ENCODE peak calls at places on chromosomes 16 and 17, in seven cellular contexts. X is IMR-90, B is neuronal stem cell, Z is H1, U is mesenchymal stem cell, E is H9, L is trophoblast cell. N is an unnamed sample.

GRCh38 chr16:50588276-50588675 is 40.1 kb downstream of the NKD1 start:
- DNase-seq in X (no peak), B (no peak), Z (no peak), U (no peak), E (no peak), L (no peak), N (peak)

GRCh38 chr17:47915667-47916242 is 19.7 kb downstream of the SP2 start:
- DNase-seq in X (no peak), B (no peak), Z (no peak), U (no peak), E (no peak), L (no peak), N (no peak)

GRCh38 chr16:79272141-79272577 is 328.4 kb downstream of the MAF start:
- DNase-seq in X (no peak), B (no peak), Z (no peak), U (no peak), E (no peak), L (no peak), N (no peak)

GRCh38 chr17:18004345-18004744 is 31.7 kb downstream of the DRC3 start:
- DNase-seq in X (peak), B (no peak), Z (no peak), U (no peak), E (no peak), L (no peak), N (no peak)

GRCh38 chr17:73969956-73970355 is 233.5 kb upstream of the RPL38 start:
- DNase-seq in X (no peak), B (no peak), Z (no peak), U (no peak), E (no peak), L (peak), N (no peak)

GRCh38 chr16:29899516-29900101 is at the start of gene SEZ6L2:
- DNase-seq in X (peak), B (peak), Z (peak), U (peak), E (peak), L (peak), N (peak)

GRCh38 chr17:57750930-57751329 is 5.8 kb upstream of the CCDC182 start:
- DNase-seq in X (no peak), B (no peak), Z (no peak), U (no peak), E (no peak), L (no peak), N (peak)

GRCh38 chr17:56681561-56682266 is 88.2 kb downstream of the NOG start:
- DNase-seq in X (peak), B (no peak), Z (no peak), U (peak), E (no peak), L (peak), N (peak)

GRCh38 chr17:59901604-59902003 is 8.7 kb downstream of the RPS6KB1 start:
- DNase-seq in X (no peak), B (no peak), Z (no peak), U (no peak), E (no peak), L (no peak), N (no peak)

GRCh38 chr17:59893617-59894100 is 738 bp downstream of the RPS6KB1 start:
- DNase-seq in X (peak), B (peak), Z (no peak), U (peak), E (no peak), L (peak), N (peak)

GRCh38 chr17:59897090-59897489 is 4.2 kb downstream of the RPS6KB1 start:
- DNase-seq in X (peak), B (no peak), Z (no peak), U (peak), E (no peak), L (peak), N (no peak)

GRCh38 chr17:59903455-59903854 is 10.5 kb downstream of the RPS6KB1 start:
- DNase-seq in X (no peak), B (no peak), Z (no peak), U (no peak), E (no peak), L (no peak), N (no peak)

GRCh38 chr17:59899099-59899498 is 6.2 kb downstream of the RPS6KB1 start:
- DNase-seq in X (no peak), B (no peak), Z (no peak), U (no peak), E (no peak), L (peak), N (no peak)
- H3K4ac ChIP-seq in X (no peak), B (no peak), Z (no peak), U (no peak), E (no peak), L (no peak), N (no peak)

DNA sequence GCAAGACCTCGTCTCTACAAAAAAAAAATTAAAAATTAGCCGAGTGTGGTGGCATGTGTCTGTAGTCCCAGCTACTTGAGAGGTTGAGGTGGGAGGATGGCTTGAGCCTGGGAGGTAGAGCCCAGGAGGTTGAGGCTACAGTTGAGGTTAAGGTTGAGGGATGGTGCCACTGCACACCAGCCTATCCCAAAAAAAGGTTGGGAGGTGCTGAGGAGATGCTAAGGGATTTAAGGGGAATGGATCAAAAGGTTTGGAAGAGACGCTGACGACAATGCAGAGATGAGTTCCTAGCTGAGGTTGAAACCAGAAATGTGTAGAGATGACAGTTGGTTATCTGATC is 4.7 kb upstream of the NSMCE1 start:
- DNase-seq in X (no peak), B (no peak), Z (no peak), U (no peak), E (no peak), L (no peak), N (no peak)
- H3K4me2 ChIP-seq in X (no peak), B (no peak), Z (no peak), U (no peak), E (no peak), L (no peak), N (no peak)

DNA sequence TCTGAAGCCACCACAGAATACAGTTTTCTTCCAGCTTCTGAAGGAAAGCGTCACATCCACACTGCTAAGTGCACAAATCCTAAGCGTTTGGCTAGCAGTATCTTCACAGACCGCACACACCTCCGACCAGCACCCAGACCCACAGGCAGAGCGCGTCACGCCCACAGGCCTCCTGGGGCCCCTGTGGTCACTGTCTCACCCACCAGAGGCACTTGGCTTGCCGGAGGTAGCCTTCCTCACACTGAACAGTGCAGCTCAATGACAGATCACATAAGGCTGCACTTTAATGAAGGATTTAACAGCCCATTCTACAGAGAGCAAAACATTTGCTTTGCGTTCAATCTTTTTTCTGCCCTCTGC is 21.2 kb downstream of the SPHK1 start:
- DNase-seq in X (no peak), B (no peak), Z (no peak), U (no peak), E (no peak), L (no peak), N (no peak)
- H3K4ac ChIP-seq in X (no peak), B (no peak), Z (no peak), U (no peak), E (no peak), L (no peak), N (no peak)

GRCh38 chr16:68869492-68870084 is 26.3 kb downstream of the TANGO6 start:
- DNase-seq in X (no peak), B (no peak), Z (no peak), U (no peak), E (no peak), L (no peak), N (no peak)

DNA sequence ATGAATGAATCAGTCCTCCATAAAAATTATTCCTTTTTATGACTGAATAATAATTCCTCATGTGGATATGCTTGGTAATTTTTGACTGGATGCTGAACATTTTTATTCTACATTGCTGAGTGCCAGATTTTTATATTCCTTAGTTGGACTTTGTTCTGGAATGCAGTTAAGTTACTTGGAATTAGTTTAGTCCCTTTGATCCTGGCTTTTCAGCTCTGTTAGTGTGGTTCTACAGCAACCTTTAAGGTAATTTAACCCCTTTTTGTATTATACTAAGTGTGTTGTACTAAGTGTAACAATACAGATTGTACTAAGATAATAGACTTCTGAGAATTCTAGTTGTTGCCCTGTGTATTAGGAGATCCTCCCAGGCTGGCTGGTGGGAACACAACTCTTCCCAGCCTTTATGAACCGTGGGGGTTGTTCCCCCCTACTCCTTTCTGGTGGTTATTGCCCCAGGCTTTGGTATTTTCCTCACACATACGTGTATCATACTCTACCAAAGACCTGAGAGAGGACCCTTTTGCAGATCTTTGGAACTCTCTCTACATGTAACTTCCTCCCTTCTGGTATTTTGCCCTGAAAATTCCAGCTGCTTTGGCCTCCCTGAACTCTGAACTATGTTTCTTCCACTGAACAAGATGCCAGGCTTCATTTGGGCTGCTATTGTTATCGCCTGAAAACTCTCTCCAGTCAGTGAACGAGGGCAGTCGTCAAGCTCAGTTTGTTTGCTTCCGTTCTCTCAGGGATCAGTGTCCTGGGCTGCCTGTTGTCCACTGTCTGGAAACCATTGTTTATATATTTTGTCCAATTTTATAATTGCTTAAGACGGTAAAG is 30.5 kb downstream of the TANGO6 start:
- DNase-seq in X (no peak), B (no peak), Z (no peak), U (no peak), E (no peak), L (no peak), N (no peak)
- H3K4me2 ChIP-seq in X (no peak), B (no peak), Z (no peak), U (no peak), E (no peak), L (no peak), N (no peak)

GRCh38 chr17:27088767-27089078 is 205.2 kb upstream of the WSB1 start:
- DNase-seq in X (no peak), B (no peak), Z (no peak), U (no peak), E (no peak), L (no peak), N (no peak)

GRCh38 chr17:27089929-27090247 is 204.0 kb upstream of the WSB1 start:
- DNase-seq in X (no peak), B (no peak), Z (no peak), U (no peak), E (no peak), L (no peak), N (no peak)

GRCh38 chr17:27087935-27088766 is 205.8 kb upstream of the WSB1 start:
- DNase-seq in X (no peak), B (no peak), Z (no peak), U (no peak), E (no peak), L (no peak), N (no peak)

GRCh38 chr17:27086526-27086925 is 207.4 kb upstream of the WSB1 start:
- DNase-seq in X (no peak), B (no peak), Z (no peak), U (no peak), E (no peak), L (no peak), N (no peak)

DNA sequence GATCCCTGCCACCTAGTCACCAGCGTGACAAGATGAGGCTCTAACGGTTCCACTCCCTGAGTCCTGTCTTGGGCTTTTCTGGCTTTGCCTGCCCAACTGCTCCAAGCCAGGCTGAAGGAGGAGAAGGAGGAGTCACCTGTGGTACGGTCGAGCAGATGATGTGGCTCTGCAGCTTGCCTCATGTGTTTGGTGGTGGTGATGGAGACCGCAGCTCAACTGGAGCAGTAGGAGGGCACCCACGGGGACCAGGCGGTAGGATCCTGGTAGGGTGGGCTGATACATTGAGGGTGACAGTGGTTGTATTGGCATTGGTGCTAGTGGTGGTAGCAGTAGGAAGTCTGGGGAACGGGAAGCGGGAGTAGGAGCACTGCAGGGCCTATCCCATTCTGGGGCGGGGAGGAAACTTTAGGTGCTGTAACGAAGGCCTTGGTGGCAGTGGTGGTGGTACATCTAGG is 202.8 kb upstream of the WSB1 start:
- DNase-seq in X (no peak), B (no peak), Z (no peak), U (no peak), E (no peak), L (no peak), N (no peak)
- H3K4ac ChIP-seq in X (no peak), B (no peak), Z (no peak), U (no peak), E (no peak), L (no peak), N (no peak)

DNA sequence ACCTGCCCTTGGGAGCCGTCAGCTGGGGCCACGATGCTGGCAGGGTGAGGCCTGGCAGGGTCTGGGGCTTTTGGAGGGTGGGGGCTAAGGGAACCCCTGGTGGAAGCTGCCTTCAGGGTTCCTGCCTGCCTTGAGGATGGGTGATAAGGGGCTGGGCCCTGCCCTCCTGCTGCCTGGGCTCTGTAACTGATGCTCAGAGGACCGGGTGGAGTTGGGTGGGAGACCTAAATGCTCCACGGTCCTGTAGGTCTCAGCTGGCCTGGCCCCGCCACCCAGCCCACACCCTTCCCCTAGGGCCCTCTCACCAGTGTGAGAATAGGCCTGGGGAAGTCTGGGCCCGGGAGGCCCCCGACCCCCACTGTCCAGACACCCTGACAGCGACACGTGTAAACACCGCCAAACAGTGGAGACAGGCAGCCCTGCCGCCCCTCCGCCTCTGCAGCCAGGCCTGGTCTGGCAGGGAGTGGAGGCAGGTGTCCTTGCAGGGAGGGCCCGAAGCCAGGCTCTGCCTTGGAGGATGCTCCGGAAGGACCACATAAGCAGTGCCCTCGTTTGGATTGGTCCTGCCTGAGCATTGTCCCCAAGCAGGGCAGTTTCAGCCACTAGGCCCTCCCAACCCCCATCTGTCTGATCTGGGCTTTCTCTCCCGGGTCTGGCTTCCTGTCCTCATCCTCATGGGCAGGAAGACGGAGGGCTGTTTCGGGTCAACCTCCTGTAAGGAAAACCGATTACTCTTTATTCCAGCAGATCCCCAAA is 6.5 kb upstream of the BAHCC1 start:
- DNase-seq in X (no peak), B (no peak), Z (peak), U (peak), E (peak), L (no peak), N (peak)
- H3K4me2 ChIP-seq in X (no peak), B (no peak), Z (peak), U (no peak), E (no peak), L (no peak), N (no peak)

GRCh38 chr17:79791354-79792123 is 5.3 kb downstream of the CBX8 start:
- DNase-seq in X (no peak), B (no peak), Z (no peak), U (no peak), E (peak), L (no peak), N (peak)

GRCh38 chr17:79788455-79788854 is 8.4 kb downstream of the CBX8 start:
- DNase-seq in X (no peak), B (no peak), Z (no peak), U (no peak), E (no peak), L (no peak), N (no peak)

GRCh38 chr17:79788989-79789942 is 7.6 kb downstream of the CBX8 start:
- DNase-seq in X (no peak), B (no peak), Z (peak), U (no peak), E (peak), L (no peak), N (peak)

GRCh38 chr17:79790805-79791353 is 6.0 kb downstream of the CBX8 start:
- DNase-seq in X (no peak), B (no peak), Z (no peak), U (no peak), E (no peak), L (no peak), N (no peak)

GRCh38 chr17:79789943-79790804 is 6.7 kb downstream of the CBX8 start:
- DNase-seq in X (no peak), B (no peak), Z (no peak), U (no peak), E (peak), L (peak), N (peak)
- H3K4ac ChIP-seq in X (no peak), B (no peak), Z (no peak), U (no peak), E (no peak), L (no peak), N (no peak)